ENCODE peak calls at places on chromosomes 12 and 14, in seven cellular contexts. One of them, this sample, is unnamed.

GRCh38 chr14:22099942-22100763 is 426.5 kb upstream of the OR4E1 start:
- DNase-seq in GM12865: peak
- DNase-seq in colonic mucosa: peak
- DNase-seq in BJ: no peak
- DNase-seq in heart right ventricle: peak
- DNase-seq in tibial artery: peak
- DNase-seq in cardiac fibroblast: peak
- DNase-seq in this sample: peak

GRCh38 chr12:18108611-18109010 is 18.6 kb upstream of the RERGL start:
- DNase-seq in GM12865: no peak
- DNase-seq in colonic mucosa: no peak
- DNase-seq in tibial artery: no peak
- DNase-seq in cardiac fibroblast: no peak
- DNase-seq in BJ: no peak
- DNase-seq in heart right ventricle: no peak
- DNase-seq in this sample: no peak

GRCh38 chr12:92065018-92065499 is 80.6 kb downstream of the BTG1 start:
- DNase-seq in BJ: no peak
- DNase-seq in heart right ventricle: no peak
- DNase-seq in tibial artery: no peak
- DNase-seq in cardiac fibroblast: no peak
- DNase-seq in colonic mucosa: peak
- DNase-seq in GM12865: peak
- DNase-seq in this sample: no peak

GRCh38 chr12:116037941-116038837 is 239.3 kb downstream of the MED13L start:
- DNase-seq in tibial artery: no peak
- DNase-seq in BJ: peak
- DNase-seq in colonic mucosa: no peak
- DNase-seq in GM12865: no peak
- DNase-seq in cardiac fibroblast: no peak
- DNase-seq in heart right ventricle: no peak
- DNase-seq in this sample: no peak

GRCh38 chr12:108724054-108724889 is 7.0 kb downstream of the CORO1C start:
- DNase-seq in BJ: no peak
- DNase-seq in heart right ventricle: no peak
- DNase-seq in cardiac fibroblast: no peak
- DNase-seq in colonic mucosa: no peak
- DNase-seq in GM12865: peak
- DNase-seq in tibial artery: peak
- DNase-seq in this sample: no peak

GRCh38 chr12:82760423-82760822 is 73.7 kb downstream of the TMTC2 start:
- DNase-seq in tibial artery: no peak
- DNase-seq in cardiac fibroblast: no peak
- DNase-seq in colonic mucosa: no peak
- DNase-seq in BJ: no peak
- DNase-seq in heart right ventricle: no peak
- DNase-seq in GM12865: no peak
- DNase-seq in this sample: no peak

GRCh38 chr12:62328296-62328921 is 68.2 kb downstream of the USP15 start:
- DNase-seq in cardiac fibroblast: no peak
- DNase-seq in GM12865: no peak
- DNase-seq in colonic mucosa: no peak
- DNase-seq in tibial artery: no peak
- DNase-seq in heart right ventricle: no peak
- DNase-seq in BJ: no peak
- DNase-seq in this sample: no peak

GRCh38 chr12:104790296-104791125 is 167.6 kb downstream of the SLC41A2 start:
- DNase-seq in cardiac fibroblast: no peak
- DNase-seq in GM12865: peak
- DNase-seq in heart right ventricle: peak
- DNase-seq in colonic mucosa: peak
- DNase-seq in BJ: no peak
- DNase-seq in tibial artery: no peak
- DNase-seq in this sample: peak

GRCh38 chr12:2856901-2857495 is at the start of gene TEX52:
- DNase-seq in tibial artery: no peak
- DNase-seq in GM12865: no peak
- DNase-seq in BJ: no peak
- DNase-seq in heart right ventricle: no peak
- DNase-seq in cardiac fibroblast: no peak
- DNase-seq in colonic mucosa: no peak
- DNase-seq in this sample: no peak

GRCh38 chr14:100401031-100401692 is 78.0 kb downstream of the SLC25A47 start:
- DNase-seq in cardiac fibroblast: no peak
- DNase-seq in heart right ventricle: no peak
- DNase-seq in BJ: no peak
- DNase-seq in tibial artery: no peak
- DNase-seq in colonic mucosa: no peak
- DNase-seq in GM12865: no peak
- DNase-seq in this sample: no peak

GRCh38 chr12:113277511-113277910 is 56.2 kb downstream of the TPCN1 start:
- DNase-seq in heart right ventricle: no peak
- DNase-seq in colonic mucosa: no peak
- DNase-seq in GM12865: no peak
- DNase-seq in cardiac fibroblast: no peak
- DNase-seq in tibial artery: no peak
- DNase-seq in BJ: no peak
- DNase-seq in this sample: no peak

GRCh38 chr14:101687756-101688546 is 73.6 kb upstream of the PPP2R5C start:
- DNase-seq in GM12865: no peak
- DNase-seq in heart right ventricle: no peak
- DNase-seq in colonic mucosa: no peak
- DNase-seq in cardiac fibroblast: no peak
- DNase-seq in tibial artery: no peak
- DNase-seq in BJ: no peak
- DNase-seq in this sample: no peak

GRCh38 chr12:62933871-62934798 is 815 bp downstream of the PPM1H start:
- DNase-seq in BJ: no peak
- DNase-seq in GM12865: peak
- DNase-seq in heart right ventricle: peak
- DNase-seq in tibial artery: peak
- DNase-seq in colonic mucosa: peak
- DNase-seq in cardiac fibroblast: peak
- DNase-seq in this sample: peak

GRCh38 chr12:69657376-69658137 is 41.5 kb downstream of the BEST3 start:
- DNase-seq in tibial artery: no peak
- DNase-seq in heart right ventricle: no peak
- DNase-seq in colonic mucosa: no peak
- DNase-seq in GM12865: no peak
- DNase-seq in cardiac fibroblast: peak
- DNase-seq in BJ: no peak
- DNase-seq in this sample: no peak

GRCh38 chr14:74333909-74334308 is 14.4 kb upstream of the VRTN start:
- DNase-seq in colonic mucosa: no peak
- DNase-seq in GM12865: no peak
- DNase-seq in heart right ventricle: no peak
- DNase-seq in cardiac fibroblast: peak
- DNase-seq in BJ: peak
- DNase-seq in tibial artery: no peak
- DNase-seq in this sample: no peak

GRCh38 chr14:100857196-100857922 is 31.4 kb downstream of the MEG3 start:
- DNase-seq in tibial artery: no peak
- DNase-seq in BJ: no peak
- DNase-seq in cardiac fibroblast: no peak
- DNase-seq in colonic mucosa: no peak
- DNase-seq in heart right ventricle: no peak
- DNase-seq in GM12865: no peak
- DNase-seq in this sample: no peak

GRCh38 chr12:62813031-62813829 is 121.7 kb downstream of the PPM1H start:
- DNase-seq in colonic mucosa: peak
- DNase-seq in tibial artery: peak
- DNase-seq in heart right ventricle: peak
- DNase-seq in GM12865: peak
- DNase-seq in BJ: no peak
- DNase-seq in cardiac fibroblast: peak
- DNase-seq in this sample: peak

GRCh38 chr14:61690039-61690438 is 5.3 kb upstream of the HIF1A start:
- DNase-seq in colonic mucosa: no peak
- DNase-seq in heart right ventricle: no peak
- DNase-seq in BJ: no peak
- DNase-seq in cardiac fibroblast: no peak
- DNase-seq in GM12865: no peak
- DNase-seq in tibial artery: no peak
- DNase-seq in this sample: no peak

GRCh38 chr12:13024151-13024946 is 19.8 kb upstream of the FAM234B start:
- DNase-seq in GM12865: no peak
- DNase-seq in tibial artery: peak
- DNase-seq in heart right ventricle: no peak
- DNase-seq in colonic mucosa: no peak
- DNase-seq in BJ: no peak
- DNase-seq in cardiac fibroblast: peak
- DNase-seq in this sample: no peak

GRCh38 chr14:104090071-104090748 is 4.7 kb downstream of the ASPG start:
- DNase-seq in BJ: no peak
- DNase-seq in tibial artery: peak
- DNase-seq in colonic mucosa: peak
- DNase-seq in heart right ventricle: no peak
- DNase-seq in GM12865: no peak
- DNase-seq in cardiac fibroblast: no peak
- DNase-seq in this sample: no peak

GRCh38 chr12:6722863-6723262 is 983 bp upstream of the COPS7A start:
- DNase-seq in tibial artery: no peak
- DNase-seq in heart right ventricle: no peak
- DNase-seq in cardiac fibroblast: no peak
- DNase-seq in GM12865: no peak
- DNase-seq in BJ: no peak
- DNase-seq in colonic mucosa: no peak
- DNase-seq in this sample: no peak

GRCh38 chr12:22626429-22626828 is 1.5 kb downstream of the ETNK1 start:
- DNase-seq in tibial artery: no peak
- DNase-seq in colonic mucosa: no peak
- DNase-seq in heart right ventricle: no peak
- DNase-seq in BJ: no peak
- DNase-seq in cardiac fibroblast: peak
- DNase-seq in GM12865: peak
- DNase-seq in this sample: no peak

GRCh38 chr12:66716522-66716921 is 37.6 kb upstream of the GRIP1 start:
- DNase-seq in colonic mucosa: no peak
- DNase-seq in heart right ventricle: no peak
- DNase-seq in tibial artery: no peak
- DNase-seq in GM12865: no peak
- DNase-seq in BJ: no peak
- DNase-seq in cardiac fibroblast: no peak
- DNase-seq in this sample: no peak
- TF ChIP-seq CTCF in colonic mucosa: no peak
- TF ChIP-seq CTCF in heart right ventricle: no peak
- TF ChIP-seq CTCF in tibial artery: no peak
- TF ChIP-seq CTCF in GM12865: no peak
- TF ChIP-seq CTCF in BJ: no peak
- TF ChIP-seq CTCF in cardiac fibroblast: no peak
- TF ChIP-seq CTCF in this sample: no peak

GRCh38 chr12:23947395-23947794 is 2.1 kb downstream of the SOX5 start:
- DNase-seq in cardiac fibroblast: no peak
- DNase-seq in colonic mucosa: no peak
- DNase-seq in tibial artery: no peak
- DNase-seq in GM12865: no peak
- DNase-seq in heart right ventricle: no peak
- DNase-seq in BJ: no peak
- DNase-seq in this sample: no peak

GRCh38 chr12:23945249-23945648 is 4.2 kb downstream of the SOX5 start:
- DNase-seq in colonic mucosa: no peak
- DNase-seq in GM12865: no peak
- DNase-seq in cardiac fibroblast: no peak
- DNase-seq in heart right ventricle: no peak
- DNase-seq in tibial artery: no peak
- DNase-seq in BJ: no peak
- DNase-seq in this sample: no peak

GRCh38 chr12:23941780-23942179 is 7.7 kb downstream of the SOX5 start:
- DNase-seq in BJ: no peak
- DNase-seq in GM12865: no peak
- DNase-seq in tibial artery: no peak
- DNase-seq in cardiac fibroblast: no peak
- DNase-seq in heart right ventricle: no peak
- DNase-seq in colonic mucosa: no peak
- DNase-seq in this sample: no peak

GRCh38 chr12:23949212-23950010 is at the start of gene SOX5:
- DNase-seq in cardiac fibroblast: peak
- DNase-seq in GM12865: no peak
- DNase-seq in colonic mucosa: no peak
- DNase-seq in BJ: no peak
- DNase-seq in heart right ventricle: peak
- DNase-seq in tibial artery: peak
- DNase-seq in this sample: peak

GRCh38 chr12:23944067-23944466 is 5.4 kb downstream of the SOX5 start:
- DNase-seq in colonic mucosa: no peak
- DNase-seq in GM12865: no peak
- DNase-seq in cardiac fibroblast: no peak
- DNase-seq in heart right ventricle: no peak
- DNase-seq in BJ: no peak
- DNase-seq in tibial artery: no peak
- DNase-seq in this sample: no peak
- TF ChIP-seq CTCF in colonic mucosa: no peak
- TF ChIP-seq CTCF in GM12865: no peak
- TF ChIP-seq CTCF in cardiac fibroblast: no peak
- TF ChIP-seq CTCF in heart right ventricle: no peak
- TF ChIP-seq CTCF in BJ: no peak
- TF ChIP-seq CTCF in tibial artery: no peak
- TF ChIP-seq CTCF in this sample: no peak

GRCh38 chr14:58884442-58884841 is 246.7 kb downstream of the DACT1 start:
- DNase-seq in tibial artery: no peak
- DNase-seq in cardiac fibroblast: no peak
- DNase-seq in BJ: no peak
- DNase-seq in GM12865: peak
- DNase-seq in colonic mucosa: no peak
- DNase-seq in heart right ventricle: no peak
- DNase-seq in this sample: no peak
- TF ChIP-seq CTCF in tibial artery: no peak
- TF ChIP-seq CTCF in cardiac fibroblast: peak
- TF ChIP-seq CTCF in BJ: peak
- TF ChIP-seq CTCF in GM12865: peak
- TF ChIP-seq CTCF in colonic mucosa: peak
- TF ChIP-seq CTCF in heart right ventricle: peak
- TF ChIP-seq CTCF in this sample: peak

DNA sequence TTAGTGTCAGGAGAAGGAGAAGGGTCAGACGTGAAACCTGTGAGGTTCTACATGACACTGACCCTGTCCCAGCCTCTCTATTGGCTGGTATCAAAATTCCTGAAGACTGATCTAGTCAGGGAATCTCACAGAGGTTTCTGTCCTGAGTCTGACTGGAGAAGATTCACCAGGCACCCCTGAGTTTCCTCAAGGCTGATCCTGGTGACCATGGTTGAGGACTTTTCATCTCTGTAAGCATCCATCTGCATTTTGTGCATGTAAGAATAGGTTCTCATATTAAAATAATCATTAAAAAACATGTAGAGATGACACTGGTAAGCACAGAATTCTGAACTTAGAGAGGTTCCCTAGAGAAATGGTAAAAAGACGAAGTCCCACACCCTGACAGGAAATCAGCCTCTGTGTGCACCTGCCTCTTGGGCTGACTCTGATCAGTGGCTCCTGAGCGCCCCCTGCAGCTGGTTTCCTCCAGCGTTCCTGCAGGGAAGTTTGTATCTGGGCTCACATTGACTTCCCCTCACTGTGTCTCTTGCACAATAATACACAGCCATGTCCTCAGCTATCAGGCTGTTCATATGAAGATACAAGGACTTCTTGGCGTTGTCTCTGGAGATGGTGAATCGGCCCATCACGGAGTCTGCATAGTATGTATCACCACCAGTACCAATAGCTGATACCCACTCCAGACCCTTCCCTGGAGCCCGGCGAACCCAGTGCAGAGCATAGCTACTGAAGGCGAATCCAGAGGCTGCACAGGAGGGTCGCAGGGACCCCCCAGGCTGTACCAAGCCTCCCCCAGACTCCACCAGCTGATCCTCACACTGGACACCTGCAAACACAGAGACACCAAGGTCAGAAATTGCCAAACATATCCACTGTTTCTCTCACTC is 991.9 kb downstream of the TMEM121 start:
- DNase-seq in heart right ventricle: peak
- DNase-seq in GM12865: peak
- DNase-seq in colonic mucosa: peak
- DNase-seq in cardiac fibroblast: no peak
- DNase-seq in BJ: no peak
- DNase-seq in tibial artery: no peak
- DNase-seq in this sample: no peak
- TF ChIP-seq CTCF in heart right ventricle: no peak
- TF ChIP-seq CTCF in GM12865: peak
- TF ChIP-seq CTCF in colonic mucosa: peak
- TF ChIP-seq CTCF in cardiac fibroblast: no peak
- TF ChIP-seq CTCF in BJ: no peak
- TF ChIP-seq CTCF in tibial artery: no peak
- TF ChIP-seq CTCF in this sample: no peak

This sample was measured in glutamatergic neuron.